ENCODE peak calls at places on chromosomes 4 and X, in eight cellular contexts. One of them, this sample, is unnamed.

GRCh38 chr4:112847781-112848180 is 201.7 kb upstream of the ANK2 start:
- DNase-seq in PC-3: peak; percentile 52
- DNase-seq in neural progenitor cell: no peak
- DNase-seq in hepatocyte: no peak
- DNase-seq in foreskin fibroblast: no peak
- DNase-seq in dorsolateral prefrontal cortex: no peak
- DNase-seq in AG10803: no peak
- DNase-seq in left lung: no peak
- DNase-seq in this sample: no peak

GRCh38 chr4:4869731-4870483 is 10.4 kb downstream of the MSX1 start:
- DNase-seq in neural progenitor cell: peak; percentile 74
- DNase-seq in dorsolateral prefrontal cortex: no peak
- DNase-seq in foreskin fibroblast: no peak
- DNase-seq in hepatocyte: no peak
- DNase-seq in PC-3: no peak
- DNase-seq in left lung: no peak
- DNase-seq in AG10803: no peak
- DNase-seq in this sample: no peak

GRCh38 chr4:173365359-173365996 is 5.3 kb upstream of the SAP30 start:
- DNase-seq in neural progenitor cell: no peak
- DNase-seq in foreskin fibroblast: no peak
- DNase-seq in left lung: no peak
- DNase-seq in hepatocyte: no peak
- DNase-seq in dorsolateral prefrontal cortex: no peak
- DNase-seq in AG10803: no peak
- DNase-seq in PC-3: no peak
- DNase-seq in this sample: no peak

GRCh38 chr4:39502034-39502658 is 25.1 kb downstream of the UGDH start:
- DNase-seq in AG10803: peak; percentile 78
- DNase-seq in foreskin fibroblast: peak; percentile 63
- DNase-seq in PC-3: peak; percentile 49
- DNase-seq in hepatocyte: no peak
- DNase-seq in neural progenitor cell: no peak
- DNase-seq in left lung: no peak
- DNase-seq in dorsolateral prefrontal cortex: no peak
- DNase-seq in this sample: no peak

GRCh38 chr4:168039593-168039992 is 52.7 kb upstream of the ANXA10 start:
- DNase-seq in AG10803: no peak
- DNase-seq in dorsolateral prefrontal cortex: no peak
- DNase-seq in left lung: no peak
- DNase-seq in hepatocyte: no peak
- DNase-seq in neural progenitor cell: no peak
- DNase-seq in PC-3: no peak
- DNase-seq in foreskin fibroblast: no peak
- DNase-seq in this sample: no peak

GRCh38 chrX:107154787-107155620 is 36.4 kb upstream of the RBM41 start:
- DNase-seq in AG10803: no peak
- DNase-seq in PC-3: peak; percentile 81
- DNase-seq in left lung: no peak
- DNase-seq in neural progenitor cell: no peak
- DNase-seq in dorsolateral prefrontal cortex: no peak
- DNase-seq in foreskin fibroblast: peak; percentile 47
- DNase-seq in hepatocyte: peak; percentile 19
- DNase-seq in this sample: no peak

GRCh38 chr4:15234585-15235126 is 193.2 kb upstream of the C1QTNF7 start:
- DNase-seq in AG10803: peak; percentile 95
- DNase-seq in neural progenitor cell: no peak
- DNase-seq in foreskin fibroblast: peak; percentile 96
- DNase-seq in hepatocyte: peak; percentile 30
- DNase-seq in left lung: no peak
- DNase-seq in PC-3: peak; percentile 91
- DNase-seq in dorsolateral prefrontal cortex: no peak
- DNase-seq in this sample: no peak

GRCh38 chrX:129876734-129877395 is 29.1 kb upstream of the UTP14A start:
- DNase-seq in left lung: no peak
- DNase-seq in neural progenitor cell: no peak
- DNase-seq in hepatocyte: peak; percentile 8
- DNase-seq in PC-3: peak; percentile 67
- DNase-seq in dorsolateral prefrontal cortex: no peak
- DNase-seq in foreskin fibroblast: peak; percentile 28
- DNase-seq in AG10803: peak; percentile 69
- DNase-seq in this sample: no peak

GRCh38 chr4:58961925-58962324 is 1851.7 kb upstream of the IGFBP7 start:
- DNase-seq in AG10803: no peak
- DNase-seq in hepatocyte: no peak
- DNase-seq in dorsolateral prefrontal cortex: no peak
- DNase-seq in foreskin fibroblast: no peak
- DNase-seq in PC-3: no peak
- DNase-seq in left lung: no peak
- DNase-seq in neural progenitor cell: no peak
- DNase-seq in this sample: no peak

GRCh38 chr4:1179976-1180375 is 7.6 kb upstream of the SPON2 start:
- DNase-seq in hepatocyte: no peak
- DNase-seq in foreskin fibroblast: no peak
- DNase-seq in left lung: no peak
- DNase-seq in AG10803: no peak
- DNase-seq in PC-3: no peak
- DNase-seq in neural progenitor cell: no peak
- DNase-seq in dorsolateral prefrontal cortex: no peak
- DNase-seq in this sample: no peak

GRCh38 chrX:154804957-154805695 is at the start of gene MPP1:
- DNase-seq in PC-3: peak; percentile 86
- DNase-seq in foreskin fibroblast: peak; percentile 66
- DNase-seq in left lung: peak; percentile 93
- DNase-seq in hepatocyte: peak; percentile 86
- DNase-seq in dorsolateral prefrontal cortex: peak; percentile 52
- DNase-seq in AG10803: peak; percentile 60
- DNase-seq in neural progenitor cell: peak; percentile 78
- DNase-seq in this sample: peak; percentile 63

GRCh38 chr4:374298-375160 is 36.9 kb downstream of the ZNF141 start:
- DNase-seq in neural progenitor cell: no peak
- DNase-seq in AG10803: no peak
- DNase-seq in hepatocyte: no peak
- DNase-seq in left lung: no peak
- DNase-seq in foreskin fibroblast: no peak
- DNase-seq in dorsolateral prefrontal cortex: no peak
- DNase-seq in PC-3: no peak
- DNase-seq in this sample: no peak

GRCh38 chr4:7887415-7887814 is 52.2 kb downstream of the AFAP1 start:
- DNase-seq in foreskin fibroblast: no peak
- DNase-seq in hepatocyte: no peak
- DNase-seq in neural progenitor cell: no peak
- DNase-seq in PC-3: no peak
- DNase-seq in AG10803: no peak
- DNase-seq in left lung: no peak
- DNase-seq in dorsolateral prefrontal cortex: no peak
- DNase-seq in this sample: no peak

GRCh38 chr4:124810814-124811213 is 98.3 kb upstream of the ANKRD50 start:
- DNase-seq in left lung: no peak
- DNase-seq in PC-3: no peak
- DNase-seq in AG10803: no peak
- DNase-seq in hepatocyte: no peak
- DNase-seq in foreskin fibroblast: no peak
- DNase-seq in dorsolateral prefrontal cortex: no peak
- DNase-seq in neural progenitor cell: no peak
- DNase-seq in this sample: no peak

GRCh38 chr4:98627883-98628282 is 30.5 kb downstream of the TSPAN5 start:
- DNase-seq in AG10803: peak; percentile 76
- DNase-seq in left lung: no peak
- DNase-seq in dorsolateral prefrontal cortex: no peak
- DNase-seq in hepatocyte: no peak
- DNase-seq in foreskin fibroblast: peak; percentile 81
- DNase-seq in neural progenitor cell: no peak
- DNase-seq in PC-3: peak; percentile 63
- DNase-seq in this sample: no peak

GRCh38 chrX:71919436-71919835 is 8.8 kb downstream of the NHSL2 start:
- DNase-seq in PC-3: no peak
- DNase-seq in AG10803: peak; percentile 70
- DNase-seq in dorsolateral prefrontal cortex: no peak
- DNase-seq in neural progenitor cell: no peak
- DNase-seq in left lung: no peak
- DNase-seq in hepatocyte: no peak
- DNase-seq in foreskin fibroblast: no peak
- DNase-seq in this sample: no peak

GRCh38 chr4:153348006-153348405 is 3.5 kb downstream of the MND1 start:
- DNase-seq in AG10803: no peak
- DNase-seq in foreskin fibroblast: no peak
- DNase-seq in left lung: no peak
- DNase-seq in neural progenitor cell: no peak
- DNase-seq in dorsolateral prefrontal cortex: no peak
- DNase-seq in hepatocyte: peak; percentile 8
- DNase-seq in PC-3: peak; percentile 29
- DNase-seq in this sample: no peak

GRCh38 chrX:18360867-18361266 is 6.4 kb upstream of the SCML2 start:
- DNase-seq in foreskin fibroblast: no peak
- DNase-seq in AG10803: peak; percentile 0
- DNase-seq in dorsolateral prefrontal cortex: no peak
- DNase-seq in PC-3: peak; percentile 68
- DNase-seq in hepatocyte: no peak
- DNase-seq in left lung: no peak
- DNase-seq in neural progenitor cell: no peak
- DNase-seq in this sample: no peak

GRCh38 chrX:138709886-138710285 is 1.6 kb downstream of the FGF13 start:
- DNase-seq in dorsolateral prefrontal cortex: no peak
- DNase-seq in neural progenitor cell: peak; percentile 36
- DNase-seq in AG10803: no peak
- DNase-seq in hepatocyte: peak; percentile 3
- DNase-seq in left lung: no peak
- DNase-seq in PC-3: no peak
- DNase-seq in foreskin fibroblast: no peak
- DNase-seq in this sample: no peak

GRCh38 chrX:151796576-151796975 is 62.0 kb downstream of the CNGA2 start:
- DNase-seq in left lung: no peak
- DNase-seq in foreskin fibroblast: no peak
- DNase-seq in hepatocyte: no peak
- DNase-seq in neural progenitor cell: no peak
- DNase-seq in PC-3: peak; percentile 12
- DNase-seq in AG10803: no peak
- DNase-seq in dorsolateral prefrontal cortex: no peak
- DNase-seq in this sample: peak; percentile 54

GRCh38 chrX:101708180-101708579 is 48.5 kb upstream of the ARMCX2 start:
- DNase-seq in neural progenitor cell: no peak
- DNase-seq in foreskin fibroblast: no peak
- DNase-seq in left lung: no peak
- DNase-seq in dorsolateral prefrontal cortex: no peak
- DNase-seq in hepatocyte: no peak
- DNase-seq in AG10803: peak; percentile 17
- DNase-seq in PC-3: no peak
- DNase-seq in this sample: no peak

GRCh38 chrX:129347291-129347690 is 176.0 kb downstream of the SMARCA1 start:
- DNase-seq in foreskin fibroblast: no peak
- DNase-seq in dorsolateral prefrontal cortex: no peak
- DNase-seq in hepatocyte: no peak
- DNase-seq in neural progenitor cell: peak; percentile 3
- DNase-seq in PC-3: no peak
- DNase-seq in AG10803: no peak
- DNase-seq in left lung: no peak
- DNase-seq in this sample: no peak

GRCh38 chrX:131827935-131828334 is 195.2 kb upstream of the STK26 start:
- DNase-seq in foreskin fibroblast: no peak
- DNase-seq in dorsolateral prefrontal cortex: no peak
- DNase-seq in neural progenitor cell: peak; percentile 79
- DNase-seq in hepatocyte: no peak
- DNase-seq in AG10803: no peak
- DNase-seq in PC-3: peak; percentile 55
- DNase-seq in left lung: no peak
- DNase-seq in this sample: no peak
- TF ChIP-seq CTCF in foreskin fibroblast: no peak
- TF ChIP-seq CTCF in dorsolateral prefrontal cortex: peak; percentile 30
- TF ChIP-seq CTCF in neural progenitor cell: peak; percentile 58
- TF ChIP-seq CTCF in hepatocyte: no peak
- TF ChIP-seq CTCF in AG10803: peak; percentile 6
- TF ChIP-seq CTCF in PC-3: peak; percentile 69
- TF ChIP-seq CTCF in left lung: no peak
- TF ChIP-seq CTCF in this sample: no peak

GRCh38 chrX:122641136-122641535 is 542.9 kb upstream of the GRIA3 start:
- DNase-seq in foreskin fibroblast: peak; percentile 55
- DNase-seq in left lung: no peak
- DNase-seq in dorsolateral prefrontal cortex: no peak
- DNase-seq in neural progenitor cell: no peak
- DNase-seq in AG10803: no peak
- DNase-seq in PC-3: no peak
- DNase-seq in hepatocyte: no peak
- DNase-seq in this sample: no peak

DNA sequence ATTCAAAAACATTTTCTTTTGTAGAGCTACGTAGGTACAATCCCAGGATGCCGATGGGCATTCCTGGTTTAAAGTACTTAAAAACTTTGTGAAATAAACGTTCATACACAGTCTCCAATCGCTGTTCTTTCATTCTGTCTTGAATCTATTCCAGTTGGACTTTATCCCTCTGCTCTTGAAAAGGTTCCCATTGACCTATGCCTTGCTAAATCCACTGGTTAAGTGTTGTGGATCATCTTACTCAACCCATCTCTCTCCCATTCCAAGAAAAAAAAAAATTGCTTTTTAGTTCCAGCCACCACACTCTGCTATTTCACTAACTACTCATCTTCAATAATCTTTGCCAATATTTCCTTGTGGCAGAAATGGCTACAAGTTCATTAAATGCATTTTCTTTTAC is 542.3 kb upstream of the GRIA3 start:
- DNase-seq in left lung: no peak
- DNase-seq in AG10803: peak; percentile 36
- DNase-seq in hepatocyte: no peak
- DNase-seq in PC-3: no peak
- DNase-seq in foreskin fibroblast: no peak
- DNase-seq in neural progenitor cell: no peak
- DNase-seq in dorsolateral prefrontal cortex: no peak
- DNase-seq in this sample: no peak
- TF ChIP-seq CTCF in left lung: no peak
- TF ChIP-seq CTCF in AG10803: no peak
- TF ChIP-seq CTCF in hepatocyte: no peak
- TF ChIP-seq CTCF in PC-3: no peak
- TF ChIP-seq CTCF in foreskin fibroblast: no peak
- TF ChIP-seq CTCF in neural progenitor cell: no peak
- TF ChIP-seq CTCF in dorsolateral prefrontal cortex: no peak
- TF ChIP-seq CTCF in this sample: no peak

GRCh38 chrX:65667503-65668355 is at the start of gene MSN:
- DNase-seq in left lung: peak; percentile 96
- DNase-seq in AG10803: peak; percentile 60
- DNase-seq in hepatocyte: peak; percentile 59
- DNase-seq in foreskin fibroblast: peak; percentile 53
- DNase-seq in PC-3: peak; percentile 66
- DNase-seq in dorsolateral prefrontal cortex: peak; percentile 17
- DNase-seq in neural progenitor cell: peak; percentile 68
- DNase-seq in this sample: peak; percentile 75
- TF ChIP-seq CTCF in left lung: no peak
- TF ChIP-seq CTCF in AG10803: no peak
- TF ChIP-seq CTCF in hepatocyte: peak; percentile 29
- TF ChIP-seq CTCF in foreskin fibroblast: peak; percentile 1
- TF ChIP-seq CTCF in PC-3: peak; percentile 13
- TF ChIP-seq CTCF in dorsolateral prefrontal cortex: no peak
- TF ChIP-seq CTCF in neural progenitor cell: peak; percentile 43
- TF ChIP-seq CTCF in this sample: peak; percentile 13

DNA sequence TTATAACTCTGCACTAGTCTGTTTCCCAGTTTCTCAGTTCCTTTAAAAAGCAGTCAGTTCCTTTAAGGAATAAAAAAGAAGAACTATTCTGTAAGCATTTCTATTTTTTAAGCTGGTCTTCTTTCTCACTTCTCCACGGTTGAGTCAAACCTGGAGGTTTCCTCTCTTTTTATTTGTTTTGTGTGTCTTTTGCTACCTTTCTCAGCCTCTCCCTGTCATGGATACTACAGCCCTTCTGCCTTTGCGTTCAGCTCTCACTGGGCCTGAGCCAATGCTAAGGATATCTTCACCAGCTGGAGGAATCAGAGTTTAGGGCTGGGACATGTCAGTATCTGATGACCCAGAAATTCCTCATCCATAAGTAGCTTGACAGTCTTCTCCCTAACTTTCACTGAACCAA is 49.7 kb upstream of the PRKX start:
- DNase-seq in neural progenitor cell: no peak
- DNase-seq in PC-3: no peak
- DNase-seq in hepatocyte: no peak
- DNase-seq in dorsolateral prefrontal cortex: no peak
- DNase-seq in AG10803: no peak
- DNase-seq in foreskin fibroblast: no peak
- DNase-seq in left lung: no peak
- DNase-seq in this sample: no peak
- TF ChIP-seq CTCF in neural progenitor cell: no peak
- TF ChIP-seq CTCF in PC-3: no peak
- TF ChIP-seq CTCF in hepatocyte: no peak
- TF ChIP-seq CTCF in dorsolateral prefrontal cortex: no peak
- TF ChIP-seq CTCF in AG10803: no peak
- TF ChIP-seq CTCF in foreskin fibroblast: no peak
- TF ChIP-seq CTCF in left lung: no peak
- TF ChIP-seq CTCF in this sample: no peak